ENCODE peak calls at places on chromosomes 13 and 19, in eight cellular contexts. Q is stimulated activated CD8-positive, alpha-beta memory T cell treated with anti-CD3 and anti-CD28 coated beads, Interleukin-7, amount 100 ng/mL, for 24 hours; T is ureter; N is central memory CD8-positive, alpha-beta T cell; O is renal cortical epithelial cell; I is T-helper 1 cell; G is EL; J is amygdala. C is an unnamed sample.

GRCh38 chr19:38004100-38004504 is 97.1 kb downstream of the SIPA1L3 start:
- DNase-seq in Q (no peak), T (no peak), N (no peak), O (peak), I (no peak), G (no peak), J (no peak), C (no peak)

GRCh38 chr13:32262165-32262564 is 53.0 kb downstream of the ZAR1L start:
- DNase-seq in Q (no peak), T (no peak), N (no peak), O (no peak), I (no peak), G (peak), J (no peak), C (no peak)

GRCh38 chr13:112605531-112605990 is 17.6 kb upstream of the TUBGCP3 start:
- DNase-seq in Q (no peak), T (no peak), N (no peak), O (no peak), I (no peak), G (peak), J (no peak), C (no peak)

GRCh38 chr19:49114630-49115363 is 627 bp downstream of the LIN7B start:
- DNase-seq in Q (no peak), T (no peak), N (no peak), O (no peak), I (peak), G (peak), J (peak), C (peak)

GRCh38 chr13:25766576-25766975 is 285.2 kb downstream of the SHISA2 start:
- DNase-seq in Q (no peak), T (no peak), N (no peak), O (peak), I (no peak), G (no peak), J (no peak), C (no peak)

GRCh38 chr13:90547272-90547790 is 800.2 kb upstream of the MIR17HG start:
- DNase-seq in Q (no peak), T (no peak), N (no peak), O (no peak), I (no peak), G (no peak), J (no peak), C (no peak)

GRCh38 chr13:102687520-102687919 is 7.3 kb downstream of the METTL21C start:
- DNase-seq in Q (no peak), T (no peak), N (no peak), O (no peak), I (no peak), G (no peak), J (no peak), C (no peak)

GRCh38 chr13:109628251-109628699 is 158.1 kb downstream of the IRS2 start:
- DNase-seq in Q (no peak), T (no peak), N (no peak), O (peak), I (no peak), G (peak), J (no peak), C (no peak)

GRCh38 chr19:4347521-4347920 is 4.2 kb downstream of the MPND start:
- DNase-seq in Q (no peak), T (no peak), N (no peak), O (no peak), I (no peak), G (no peak), J (no peak), C (no peak)

GRCh38 chr19:5183616-5184015 is 157.0 kb downstream of the PTPRS start:
- DNase-seq in Q (no peak), T (no peak), N (no peak), O (no peak), I (no peak), G (no peak), J (no peak), C (no peak)

GRCh38 chr13:30382836-30383525 is 39.3 kb upstream of the UBE2L5 start:
- DNase-seq in Q (no peak), T (no peak), N (no peak), O (no peak), I (no peak), G (no peak), J (no peak), C (no peak)

GRCh38 chr13:56039992-56040391 is 1100.7 kb upstream of the PRR20A start:
- DNase-seq in Q (no peak), T (no peak), N (no peak), O (no peak), I (no peak), G (no peak), J (no peak), C (no peak)

C was measured in endothelial cell.